ENCODE peak calls at places on chromosomes 1 and 21, in six cellular contexts. I is esophagus muscularis mucosa, O is vagina, B is spleen, Y is sigmoid colon, D is stomach. S is an unnamed sample.

GRCh38 chr1:39407889-39408640 is 83.4 kb upstream of the BMP8A start:
- DNase-seq in O (no peak), D (no peak), B (no peak), Y (no peak), I (no peak), S (no peak)

GRCh38 chr1:235375919-235376600 is 8.8 kb downstream of the TBCE start:
- DNase-seq in B (no peak), O (no peak), Y (no peak), D (no peak), I (no peak), S (no peak)

GRCh38 chr1:153465728-153466625 is 5.5 kb upstream of the S100A7 start:
- DNase-seq in B (peak), D (peak), Y (peak), I (no peak), O (no peak), S (peak)

GRCh38 chr21:31665397-31665796 is 5.9 kb downstream of the SOD1 start:
- DNase-seq in I (no peak), Y (no peak), O (no peak), B (no peak), D (no peak), S (no peak)

GRCh38 chr1:198495635-198496034 is 44.8 kb downstream of the ATP6V1G3 start:
- DNase-seq in Y (no peak), B (no peak), I (no peak), O (no peak), D (no peak), S (no peak)

GRCh38 chr1:93028542-93028941 is 50.5 kb upstream of the MTF2 start:
- DNase-seq in B (no peak), I (no peak), D (no peak), Y (no peak), O (no peak), S (no peak)

GRCh38 chr1:108200627-108201106 is 524 bp upstream of the SLC25A24 start:
- DNase-seq in D (peak), I (no peak), B (peak), Y (no peak), O (no peak), S (no peak)

GRCh38 chr1:21567241-21568005 is 58.2 kb downstream of the ALPL start:
- DNase-seq in Y (no peak), I (no peak), D (no peak), B (no peak), O (no peak), S (no peak)

GRCh38 chr1:118077331-118078055 is 107.5 kb downstream of the SPAG17 start:
- DNase-seq in O (no peak), Y (no peak), D (no peak), B (no peak), I (no peak), S (no peak)

GRCh38 chr1:89900791-89901708 is 80.2 kb downstream of the LRRC8D start:
- DNase-seq in O (no peak), Y (no peak), I (no peak), B (no peak), D (no peak), S (no peak)

GRCh38 chr1:180988221-180988826 is 34.3 kb downstream of the STX6 start:
- DNase-seq in Y (no peak), D (no peak), I (peak), B (no peak), O (no peak), S (no peak)

GRCh38 chr1:25501235-25502058 is 42.0 kb upstream of the LDLRAP1 start:
- DNase-seq in I (no peak), Y (peak), B (no peak), O (no peak), D (no peak), S (no peak)

GRCh38 chr1:2279882-2280281 is 51.8 kb downstream of the SKI start:
- DNase-seq in D (no peak), B (no peak), O (no peak), Y (no peak), I (no peak), S (no peak)

GRCh38 chr1:193763313-193763712 is 576.9 kb upstream of the B3GALT2 start:
- DNase-seq in O (no peak), D (no peak), I (no peak), B (no peak), Y (no peak), S (no peak)

GRCh38 chr1:177228721-177229088 is 57.9 kb downstream of the BRINP2 start:
- DNase-seq in B (no peak), O (no peak), D (no peak), I (no peak), Y (no peak), S (no peak)

GRCh38 chr1:109901508-109902145 is 9.0 kb upstream of the CSF1 start:
- DNase-seq in B (no peak), Y (no peak), O (no peak), D (peak), I (no peak), S (no peak)

GRCh38 chr1:228548788-228549187 is 61.6 kb downstream of the RNF187 start:
- DNase-seq in I (no peak), D (no peak), B (peak), Y (no peak), O (no peak), S (no peak)

GRCh38 chr1:87961992-87962391 is 633.3 kb downstream of the LMO4 start:
- DNase-seq in D (no peak), Y (no peak), O (no peak), B (no peak), I (no peak), S (no peak)

GRCh38 chr1:236159704-236160539 is 17.6 kb downstream of the GPR137B start:
- DNase-seq in O (no peak), D (no peak), B (peak), Y (peak), I (no peak), S (peak)

GRCh38 chr1:29145739-29146437 is 22.2 kb upstream of the TMEM200B start:
- DNase-seq in Y (no peak), B (no peak), D (peak), O (no peak), I (no peak), S (no peak)

GRCh38 chr1:40877681-40878080 is 15.5 kb upstream of the CITED4 start:
- DNase-seq in D (peak), B (peak), Y (peak), I (no peak), O (no peak), S (no peak)

GRCh38 chr1:45018599-45019230 is 6.7 kb downstream of the UROD start:
- DNase-seq in Y (no peak), D (peak), B (no peak), I (peak), O (no peak), S (no peak)

GRCh38 chr1:22533244-22533643 is 30.0 kb upstream of the EPHA8 start:
- DNase-seq in I (no peak), Y (no peak), O (no peak), B (no peak), D (no peak), S (no peak)

GRCh38 chr1:39170731-39171375 is 33.6 kb upstream of the MACF1 start:
- DNase-seq in B (no peak), I (no peak), Y (no peak), O (no peak), D (no peak), S (no peak)

GRCh38 chr1:8439015-8439702 is 121.2 kb downstream of the SLC45A1 start:
- DNase-seq in O (no peak), B (peak), I (peak), Y (peak), D (peak), S (peak)

GRCh38 chr21:42381347-42381984 is 14.4 kb downstream of the TMPRSS3 start:
- DNase-seq in O (no peak), D (peak), I (no peak), Y (no peak), B (peak), S (no peak)

GRCh38 chr21:37870229-37870628 is 46.0 kb downstream of the KCNJ6 start:
- DNase-seq in Y (no peak), B (no peak), I (no peak), D (no peak), O (no peak), S (no peak)

GRCh38 chr1:29542476-29543015 is 306.2 kb downstream of the PTPRU start:
- DNase-seq in I (no peak), D (peak), Y (peak), B (peak), O (no peak), S (no peak)

GRCh38 chr1:47332779-47333577 is 612 bp upstream of the CMPK1 start:
- DNase-seq in I (no peak), O (no peak), Y (no peak), B (peak), D (no peak), S (no peak)
- TF ChIP-seq POLR2A in I (no peak), O (no peak), Y (no peak), B (no peak), D (no peak), S (no peak)

DNA sequence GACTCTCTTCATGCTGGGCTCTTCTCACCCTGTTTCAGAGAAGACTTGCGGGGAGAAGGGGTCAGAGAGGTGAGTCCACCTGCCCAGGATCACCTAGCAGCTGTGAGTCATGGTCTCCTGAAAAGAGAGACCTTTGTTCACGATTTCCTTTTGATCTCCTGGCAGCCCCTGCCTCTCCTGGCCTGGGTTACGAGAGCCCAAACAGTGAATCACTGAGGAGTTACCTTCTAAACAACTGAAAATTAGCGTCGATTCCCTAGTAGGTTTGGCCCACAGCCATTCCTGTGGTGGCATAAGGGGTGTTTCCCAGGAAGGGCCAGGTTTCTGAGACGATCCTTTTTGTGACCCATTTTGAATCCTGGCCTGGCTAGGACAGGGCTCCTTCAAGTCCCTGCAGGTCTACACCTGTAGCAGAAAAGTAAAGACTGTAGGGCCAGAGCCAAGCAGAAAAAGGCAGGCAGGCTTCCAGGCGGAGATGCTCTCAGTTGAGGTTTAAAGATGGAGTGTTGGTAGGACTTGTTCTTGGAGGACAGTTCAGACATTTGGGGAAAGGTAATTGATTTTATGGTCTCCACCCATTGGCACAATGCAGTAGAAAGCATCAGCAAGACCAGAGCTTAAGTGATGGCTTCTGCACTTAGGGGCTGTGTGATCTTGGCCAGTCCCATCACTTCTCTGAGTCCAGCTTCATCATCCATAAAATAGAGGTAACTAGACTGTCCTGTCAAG is 2.1 kb upstream of the PLA2G2E start:
- DNase-seq in I (no peak), O (no peak), B (no peak), D (no peak), Y (no peak), S (no peak)
- TF ChIP-seq POLR2AphosphoS5 in I (no peak), O (no peak), B (no peak), D (no peak), Y (no peak), S (no peak)

DNA sequence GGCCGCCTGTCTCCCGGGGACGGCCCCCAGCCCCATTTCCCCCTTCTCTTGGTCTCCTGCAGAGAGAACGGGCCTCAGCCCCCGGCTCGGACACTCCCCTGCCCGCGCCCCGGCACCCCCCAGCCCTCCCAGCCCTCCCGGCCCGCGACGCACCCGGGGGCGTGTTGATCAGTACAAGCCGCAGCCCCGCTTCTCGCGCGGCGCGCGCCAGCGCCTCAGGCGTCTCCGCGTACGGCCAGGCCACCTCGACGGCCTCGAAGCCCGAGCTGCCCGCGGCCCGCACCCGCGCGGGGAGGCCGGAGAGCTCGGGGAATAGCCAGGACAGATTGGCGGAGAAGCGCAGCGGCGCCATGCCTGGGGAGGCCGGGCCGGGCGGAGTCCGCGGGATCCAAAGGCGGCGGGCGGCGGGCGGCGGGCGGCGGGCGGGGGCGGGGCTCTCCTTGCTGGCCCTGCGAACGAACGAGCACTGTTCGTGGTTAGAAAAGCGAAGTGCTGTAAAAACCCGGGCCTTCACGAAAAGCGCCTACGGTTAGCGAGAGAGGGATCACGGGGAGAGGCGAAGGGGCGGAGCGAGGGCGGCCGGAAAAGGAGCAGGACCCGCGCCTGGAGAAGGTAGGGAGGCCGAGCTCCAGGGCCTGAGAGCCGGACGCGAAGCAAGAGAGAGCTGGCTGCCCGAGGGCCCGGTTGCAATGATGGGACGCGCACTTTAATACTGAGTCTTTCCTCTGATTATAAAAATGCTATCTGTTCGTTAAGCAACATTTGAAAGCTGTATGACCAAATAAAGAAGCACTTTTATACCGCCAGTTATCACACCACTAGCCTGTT is at the start of gene HYI:
- DNase-seq in O (no peak), Y (peak), B (peak), I (peak), D (peak), S (peak)
- TF ChIP-seq POLR2A in O (no peak), Y (no peak), B (no peak), I (no peak), D (no peak), S (peak)

GRCh38 chr1:12185556-12186276 is 18.9 kb downstream of the TNFRSF1B start:
- DNase-seq in Y (no peak), O (no peak), B (no peak), I (no peak), D (no peak), S (no peak)
- TF ChIP-seq POLR2AphosphoS5 in Y (no peak), O (no peak), B (peak), I (no peak), D (no peak), S (no peak)

S was measured in GM12891.